ENCODE peak calls at places on chromosomes 3 and 15, in five cellular contexts. I, A, Q, H and U are unnamed samples.

GRCh38 chr3:108131105-108131794 is 40.4 kb upstream of the CD47 start:
- DNase-seq in I (no peak), A (no peak), Q (peak; percentile 55), H (no peak), U (no peak)

GRCh38 chr15:25179673-25180511 is 225.1 kb downstream of the SNRPN start:
- DNase-seq in I (no peak), A (no peak), Q (no peak), H (no peak), U (peak; percentile 22)

GRCh38 chr3:197746214-197746613 is 3.5 kb upstream of the FYTTD1 start:
- DNase-seq in I (peak; percentile 64), A (no peak), Q (no peak), H (no peak), U (no peak)

GRCh38 chr15:34682673-34683072 is 72.1 kb downstream of the GJD2 start:
- DNase-seq in I (no peak), A (no peak), Q (peak; percentile 69), H (no peak), U (no peak)

GRCh38 chr15:47620960-47621681 is 96.2 kb upstream of the SEMA6D start:
- DNase-seq in I (no peak), A (no peak), Q (no peak), H (no peak), U (no peak)

GRCh38 chr15:83380682-83381081 is 66.5 kb upstream of the SH3GL3 start:
- DNase-seq in I (peak; percentile 71), A (peak; percentile 72), Q (peak; percentile 6), H (peak; percentile 45), U (peak; percentile 39)

GRCh38 chr3:35200056-35200455 is 439.3 kb upstream of the ARPP21 start:
- DNase-seq in I (no peak), A (no peak), Q (peak; percentile 70), H (no peak), U (no peak)

GRCh38 chr3:136632625-136633081 is 119.5 kb downstream of the STAG1 start:
- DNase-seq in I (peak; percentile 49), A (no peak), Q (no peak), H (no peak), U (no peak)

GRCh38 chr3:62622553-62623174 is 249.3 kb upstream of the FEZF2 start:
- DNase-seq in I (peak; percentile 85), A (peak; percentile 57), Q (peak; percentile 38), H (peak; percentile 62), U (no peak)

GRCh38 chr15:39850436-39850835 is 67.8 kb upstream of the FSIP1 start:
- DNase-seq in I (no peak), A (no peak), Q (no peak), H (no peak), U (no peak)
- H3K36me3 ChIP-seq in I (no peaks in the 10 kb centered on the region), A (no peaks in the 10 kb centered on the region), Q (no peaks in the 10 kb centered on the region), H (no peaks in the 10 kb centered on the region), U (no peaks in the 10 kb centered on the region)

DNA sequence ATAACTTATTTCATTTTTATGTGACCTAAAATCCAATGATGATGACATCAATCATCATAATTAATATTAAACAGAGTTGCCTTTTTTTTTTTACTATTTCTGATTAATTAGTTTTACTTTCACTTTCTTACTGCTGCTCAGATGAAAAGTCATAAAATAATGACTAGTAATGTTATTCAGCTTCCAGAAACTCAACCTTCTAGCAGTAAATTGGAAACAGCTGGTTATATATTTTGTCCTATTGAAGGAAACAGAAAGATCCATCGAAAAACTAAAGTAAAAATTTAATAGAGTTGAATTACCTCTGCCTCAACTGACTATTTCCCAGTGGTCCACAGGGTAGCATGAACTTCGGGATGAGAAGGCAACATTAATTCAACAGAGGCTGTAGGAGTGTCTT is 107.1 kb upstream of the PTX3 start:
- DNase-seq in I (no peak), A (no peak), Q (no peak), H (no peak), U (no peak)
- H3K36me3 ChIP-seq in I (no peaks in the 10 kb centered on the region), A (no peaks in the 10 kb centered on the region), Q (no peaks in the 10 kb centered on the region), H (no peaks in the 10 kb centered on the region), U (no peaks in the 10 kb centered on the region)

GRCh38 chr3:98855811-98856400 is 45.6 kb downstream of the DCBLD2 start:
- DNase-seq in I (no peak), A (no peak), Q (peak; percentile 77), H (no peak), U (no peak)
- H3K36me3 ChIP-seq in I (no peaks in the 10 kb centered on the region), A (no peaks in the 10 kb centered on the region), Q (peaks cover 34% of the 10 kb centered on the region), H (no peaks in the 10 kb centered on the region), U (no peaks in the 10 kb centered on the region)

DNA sequence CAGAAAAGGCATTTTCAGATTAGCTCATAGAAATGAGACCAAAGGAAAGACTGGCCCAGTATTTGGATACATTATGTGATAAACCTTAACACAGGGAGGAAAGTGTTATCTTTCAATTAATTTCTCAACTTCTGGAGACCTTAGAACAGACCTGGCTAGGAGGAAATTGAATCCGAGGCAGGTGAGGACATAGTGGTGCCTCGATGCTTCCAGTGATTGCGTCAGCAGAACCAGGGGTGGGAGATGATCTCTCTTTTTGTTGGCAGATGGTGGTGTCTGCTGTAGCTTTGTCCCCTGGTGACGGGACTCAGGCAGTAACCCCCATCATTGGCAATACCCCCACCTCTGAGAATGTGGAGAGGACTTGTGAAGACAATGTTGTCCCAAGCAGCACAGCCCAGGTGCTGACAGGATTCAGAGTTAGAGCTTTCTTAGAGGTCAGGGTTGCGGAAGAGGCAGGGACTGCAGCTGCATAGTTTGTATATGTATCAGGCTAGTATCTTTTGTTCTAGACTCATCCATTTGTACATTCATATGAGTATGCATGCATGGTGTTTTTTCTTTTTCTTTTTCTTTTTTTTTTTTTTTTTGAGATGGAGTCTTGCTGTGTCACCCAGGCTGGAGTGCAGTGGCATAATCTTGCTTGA is 27.9 kb upstream of the MUC20 start:
- DNase-seq in I (peak; percentile 36), A (peak; percentile 6), Q (no peak), H (no peak), U (no peak)
- H3K36me3 ChIP-seq in I (peaks cover 40% of the 10 kb centered on the region), A (no peaks in the 10 kb centered on the region), Q (peaks cover 15% of the 10 kb centered on the region), H (no peaks in the 10 kb centered on the region), U (peaks cover 7% of the 10 kb centered on the region)

GRCh38 chr15:99347609-99348008 is 96.3 kb downstream of the LRRC28 start:
- DNase-seq in I (no peak), A (no peak), Q (no peak), H (no peak), U (no peak)
- H3K36me3 ChIP-seq in I (no peaks in the 10 kb centered on the region), A (no peaks in the 10 kb centered on the region), Q (no peaks in the 10 kb centered on the region), H (no peaks in the 10 kb centered on the region), U (no peaks in the 10 kb centered on the region)

DNA sequence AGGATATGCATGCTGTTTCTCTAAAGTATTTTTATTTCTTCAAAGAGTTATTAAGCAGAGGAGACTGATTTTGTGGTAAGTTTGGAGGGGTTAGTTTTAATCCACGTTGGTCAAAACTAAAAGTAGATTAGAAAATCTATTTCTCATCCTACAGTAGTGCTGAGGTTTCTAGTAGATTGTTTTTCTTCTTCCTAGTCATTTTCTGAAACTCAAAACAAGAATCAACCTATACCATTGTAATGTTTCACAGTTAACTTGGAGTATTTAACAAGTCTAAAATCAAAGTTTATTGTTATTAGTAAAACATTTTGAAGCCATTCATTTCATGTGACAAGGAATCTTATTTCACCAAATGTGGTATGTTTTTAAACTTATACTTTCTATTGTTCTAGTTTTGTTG is 57.9 kb downstream of the RBM6 start:
- DNase-seq in I (no peak), A (no peak), Q (no peak), H (no peak), U (no peak)
- H3K36me3 ChIP-seq in I (peaks cover 27% of the 10 kb centered on the region), A (no peaks in the 10 kb centered on the region), Q (peaks cover 4% of the 10 kb centered on the region), H (no peaks in the 10 kb centered on the region), U (no peaks in the 10 kb centered on the region)

GRCh38 chr15:30929064-30929669 is 25.5 kb downstream of the FAN1 start:
- DNase-seq in I (no peak), A (no peak), Q (no peak), H (no peak), U (no peak)
- H3K36me3 ChIP-seq in I (peaks cover 19% of the 10 kb centered on the region), A (no peaks in the 10 kb centered on the region), Q (peaks cover 32% of the 10 kb centered on the region), H (no peaks in the 10 kb centered on the region), U (peaks cover 32% of the 10 kb centered on the region)

DNA sequence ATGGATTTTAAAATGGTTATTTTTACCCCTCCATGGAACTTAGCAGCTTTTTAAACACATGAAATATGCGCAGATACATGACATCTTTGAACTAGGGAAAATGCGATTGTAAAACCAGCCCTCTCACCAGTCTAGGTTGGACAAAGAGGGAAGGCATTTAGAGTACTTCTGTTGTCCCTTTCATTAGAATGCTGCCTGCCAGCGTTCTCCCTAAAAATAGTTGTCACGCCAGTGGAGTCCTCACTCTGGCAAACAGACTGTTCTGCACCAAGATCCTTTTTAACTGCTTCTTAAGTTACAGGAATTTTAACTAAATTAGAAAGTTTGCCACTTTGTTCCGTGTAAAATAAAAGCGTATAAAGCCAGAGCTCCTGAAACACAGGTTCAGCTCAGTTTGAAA is 295.3 kb downstream of the VPS13C start:
- DNase-seq in I (no peak), A (no peak), Q (no peak), H (no peak), U (no peak)
- H3K36me3 ChIP-seq in I (no peaks in the 10 kb centered on the region), A (no peaks in the 10 kb centered on the region), Q (no peaks in the 10 kb centered on the region), H (no peaks in the 10 kb centered on the region), U (no peaks in the 10 kb centered on the region)

DNA sequence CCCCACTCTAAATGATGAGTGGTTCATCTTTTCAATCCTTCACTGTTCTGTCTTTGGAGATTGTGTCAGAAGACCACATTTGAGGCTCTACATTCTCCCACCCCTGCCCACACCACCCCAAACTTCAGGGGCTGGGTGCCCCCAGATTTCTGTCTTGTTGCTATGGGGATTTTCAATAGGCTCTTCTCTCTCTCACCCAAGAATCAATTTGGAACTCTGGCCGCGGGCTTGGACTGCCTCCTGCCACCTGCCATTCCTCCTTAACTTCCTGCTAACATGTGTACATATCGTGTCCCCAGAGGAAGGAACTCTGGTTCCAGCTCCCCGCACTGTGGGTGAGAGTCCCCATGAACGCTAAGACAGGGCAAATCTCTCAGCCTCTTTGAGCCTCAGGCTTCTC is 67.4 kb upstream of the LARS2 start:
- DNase-seq in I (no peak), A (no peak), Q (no peak), H (no peak), U (no peak)
- H3K36me3 ChIP-seq in I (no peaks in the 10 kb centered on the region), A (no peaks in the 10 kb centered on the region), Q (no peaks in the 10 kb centered on the region), H (no peaks in the 10 kb centered on the region), U (no peaks in the 10 kb centered on the region)